ENCODE peak calls at places on chromosomes 7 and 10, in four cellular contexts. L is K562, G is GM12878, O is H1. I is an unnamed sample.

GRCh38 chr7:132298782-132299181 is 277.5 kb downstream of the PLXNA4 start:
- DNase-seq in L (no peak), O (no peak), G (no peak), I (no peak)

GRCh38 chr7:6242561-6242960 is 29.9 kb downstream of the CYTH3 start:
- DNase-seq in L (no peak), O (no peak), G (no peak), I (no peak)

GRCh38 chr10:7610651-7611389 is 55.9 kb downstream of the ITIH5 start:
- DNase-seq in G (no peak), L (no peak), O (no peak), I (no peak)

GRCh38 chr7:156177396-156178055 is 365.3 kb upstream of the SHH start:
- DNase-seq in O (no peak), G (no peak), L (no peak), I (no peak)

GRCh38 chr7:2309889-2310331 is 4.3 kb downstream of the SNX8 start:
- DNase-seq in G (no peak), O (peak; percentile 67), L (no peak), I (peak; percentile 57)

GRCh38 chr10:52313350-52314006 is 603 bp upstream of the DKK1 start:
- DNase-seq in O (peak; percentile 50), L (no peak), G (no peak), I (peak; percentile 52)

GRCh38 chr10:31617133-31617532 is 298.1 kb downstream of the ZEB1 start:
- DNase-seq in L (no peak), G (no peak), O (no peak), I (no peak)

GRCh38 chr10:98242823-98243222 is 25.2 kb downstream of the LOXL4 start:
- DNase-seq in G (no peak), O (no peak), L (no peak), I (no peak)

GRCh38 chr10:71075759-71076472 is 136.5 kb upstream of the UNC5B start:
- DNase-seq in O (peak; percentile 39), G (no peak), L (no peak), I (no peak)

GRCh38 chr10:71999360-72000072 is 35.3 kb downstream of the CHST3 start:
- DNase-seq in G (no peak), L (no peak), O (no peak), I (no peak)

GRCh38 chr7:93146465-93147127 is 1.6 kb downstream of the SAMD9L start:
- DNase-seq in L (no peak), O (no peak), G (no peak), I (no peak)

GRCh38 chr7:51220226-51220625 is 96.4 kb downstream of the COBL start:
- DNase-seq in G (no peak), L (no peak), O (no peak), I (no peak)

GRCh38 chr7:46525876-46526275 is 604.8 kb upstream of the IGFBP3 start:
- DNase-seq in O (no peak), G (no peak), L (no peak), I (no peak)

GRCh38 chr10:31602541-31603244 is 283.7 kb downstream of the ZEB1 start:
- DNase-seq in O (peak; percentile 74), G (no peak), L (no peak), I (no peak)

GRCh38 chr7:50727072-50727471 is 55.6 kb downstream of the GRB10 start:
- DNase-seq in L (peak; percentile 41), G (no peak), O (no peak), I (no peak)

GRCh38 chr7:100402241-100402640 is 26.3 kb downstream of the ZCWPW1 start:
- DNase-seq in L (no peak), G (no peak), O (no peak), I (no peak)

GRCh38 chr10:14200645-14201534 is 129.8 kb downstream of the FRMD4A start:
- DNase-seq in L (peak; percentile 32), G (no peak), O (peak; percentile 92), I (no peak)

GRCh38 chr7:42931447-42931833 is 534 bp downstream of the PSMA2 start:
- DNase-seq in L (no peak), G (no peak), O (no peak), I (no peak)

GRCh38 chr7:77479536-77480088 is 57.5 kb upstream of the PTPN12 start:
- DNase-seq in L (no peak), G (no peak), O (no peak), I (peak; percentile 94)

GRCh38 chr7:80929619-80930018 is 10.8 kb upstream of the SEMA3C start:
- DNase-seq in G (no peak), O (no peak), L (no peak), I (no peak)

GRCh38 chr7:11613292-11613930 is 218.6 kb downstream of the THSD7A start:
- DNase-seq in G (peak; percentile 30), L (no peak), O (no peak), I (no peak)

GRCh38 chr7:30863694-30864011 is 48.0 kb upstream of the AQP1 start:
- DNase-seq in L (no peak), G (no peak), O (no peak), I (no peak)

GRCh38 chr10:33900591-33900990 is 566.1 kb upstream of the NRP1 start:
- DNase-seq in L (no peak), O (no peak), G (no peak), I (no peak)

GRCh38 chr10:18421726-18422293 is 229.6 kb downstream of the NSUN6 start:
- DNase-seq in L (no peak), G (no peak), O (no peak), I (no peak)

GRCh38 chr10:58175990-58176910 is 91.4 kb downstream of the IPMK start:
- DNase-seq in L (no peak), G (no peak), O (no peak), I (no peak)

GRCh38 chr7:47435889-47436312 is 146.0 kb downstream of the TNS3 start:
- DNase-seq in O (no peak), G (no peak), L (peak; percentile 31), I (peak; percentile 27)

GRCh38 chr10:93368210-93368609 is 113.9 kb downstream of the MYOF start:
- DNase-seq in L (no peak), O (no peak), G (no peak), I (no peak)

GRCh38 chr10:22824520-22824919 is 103.3 kb upstream of the ARMC3 start:
- DNase-seq in O (no peak), G (no peak), L (no peak), I (no peak)

GRCh38 chr7:85554294-85554877 is 367.5 kb upstream of the SEMA3D start:
- DNase-seq in G (no peak), O (no peak), L (peak; percentile 34), I (peak; percentile 59)

DNA sequence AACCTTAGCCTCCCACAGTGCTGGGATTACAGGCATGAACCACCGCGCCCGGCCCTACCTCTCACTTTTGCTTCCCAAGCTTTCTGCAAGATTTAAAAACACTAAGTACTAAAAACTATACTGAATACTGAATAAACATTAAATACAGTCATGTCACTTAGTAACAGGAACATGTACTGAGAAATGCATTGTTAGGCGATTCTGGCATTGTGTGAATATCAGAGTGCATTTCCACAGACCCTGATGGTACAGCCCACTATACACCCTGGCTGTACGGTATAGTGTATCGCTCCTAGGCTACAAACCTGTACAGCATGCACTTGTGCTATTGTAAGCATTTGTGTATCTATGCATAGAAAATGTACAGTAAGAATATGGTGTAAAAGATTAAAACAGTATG is 29.1 kb downstream of the PDIA4 start:
- DNase-seq in L (no peak), G (no peak), O (no peak), I (no peak)
- TF ChIP-seq HDAC6 in L (no peak), G (no peak), O (no peak), I (no peak)

DNA sequence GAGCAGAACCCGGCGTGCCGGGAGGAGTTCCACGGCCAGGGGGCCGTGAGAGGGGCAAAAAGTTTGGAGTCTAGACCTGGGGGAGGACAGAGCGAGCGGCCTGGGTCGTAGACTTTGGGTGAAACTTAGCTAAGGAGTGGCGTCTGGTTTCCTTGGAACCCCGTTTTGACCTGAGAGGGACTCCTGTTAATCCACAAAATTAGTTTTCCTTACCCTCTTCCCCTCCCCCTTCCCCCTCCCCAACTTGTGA is 568 bp downstream of the MARCHF5 start:
- DNase-seq in G (no peak), L (no peak), O (no peak), I (no peak)
- TF ChIP-seq HDAC6 in G (no peak), L (no peak), O (no peak), I (no peak)

DNA sequence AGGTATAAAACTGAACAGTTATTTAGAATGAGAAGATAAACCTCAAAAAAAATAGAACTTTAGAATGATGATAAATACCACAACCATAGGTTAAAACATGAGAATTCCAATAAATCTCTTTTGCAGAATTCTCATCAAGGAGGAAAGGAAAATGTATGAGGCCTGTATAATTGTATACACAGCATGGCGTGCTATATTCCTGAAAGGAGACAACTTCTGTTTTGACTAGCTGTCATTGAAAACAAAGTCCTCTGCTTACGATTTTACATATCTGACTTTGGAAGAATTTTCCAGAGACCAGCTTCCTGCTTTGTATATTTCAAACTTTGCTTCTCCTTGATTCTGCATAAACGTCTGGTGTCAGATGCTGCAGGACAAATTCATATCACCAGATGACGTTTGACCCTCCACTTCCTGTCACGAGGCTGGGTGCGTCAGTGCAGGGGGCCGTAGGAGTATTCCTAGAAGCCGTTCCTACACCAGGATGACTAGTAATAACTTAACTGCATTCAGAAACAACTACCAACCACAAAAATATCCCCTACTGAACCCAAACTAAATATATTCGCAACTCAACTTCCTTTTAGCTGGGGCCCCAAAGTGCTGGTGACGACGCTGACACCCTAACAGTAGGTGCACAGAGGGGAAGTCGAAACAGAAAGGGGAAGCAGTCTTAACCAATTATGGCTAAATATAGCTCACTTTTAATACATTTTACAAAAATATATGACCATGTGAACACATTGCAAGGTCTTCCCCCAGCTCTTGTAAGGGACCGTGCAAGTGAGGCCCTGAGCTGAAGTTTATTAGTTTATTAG is 178.6 kb upstream of the INHBA start:
- DNase-seq in O (no peak), L (no peak), G (peak; percentile 98), I (no peak)
- TF ChIP-seq HDAC6 in O (no peak), L (no peak), G (no peak), I (no peak)

GRCh38 chr10:77984986-77985385 is 44.3 kb downstream of the POLR3A start:
- DNase-seq in L (no peak), G (no peak), O (no peak), I (no peak)
- TF ChIP-seq HDAC6 in L (no peak), G (no peak), O (no peak), I (no peak)